ENCODE peak calls at places on chromosome 22, in nine cellular contexts. M is neural progenitor cell; K is right cardiac atrium; B is heart left ventricle; Q is naive thymus-derived CD4-positive, alpha-beta T cell; F is GM23338; U is sigmoid colon; O is CD8-positive, alpha-beta memory T cell; X is ovary. P is an unnamed sample.

GRCh38 chr22:34804588-34804987 is 261.4 kb upstream of the ISX start:
- DNase-seq in F (peak), K (no peak), Q (no peak), M (peak), O (no peak), B (no peak), X (no peak), U (no peak), P (no peak)

GRCh38 chr22:30371981-30372380 is 15.2 kb downstream of the CCDC157 start:
- DNase-seq in F (peak), B (no peak), U (no peak), X (no peak), Q (no peak), K (no peak), O (no peak), M (no peak), P (no peak)

GRCh38 chr22:29903371-29903770 is 20.4 kb downstream of the MTMR3 start:
- DNase-seq in M (no peak), K (no peak), X (no peak), Q (no peak), U (no peak), B (no peak), O (no peak), F (no peak), P (no peak)

GRCh38 chr22:29470159-29470855 is 9.7 kb upstream of the NEFH start:
- DNase-seq in Q (peak), B (peak), U (peak), M (peak), X (peak), K (peak), O (peak), F (peak), P (peak)

GRCh38 chr22:20777420-20778177 is 3.7 kb downstream of the SERPIND1 start:
- DNase-seq in U (no peak), O (no peak), F (no peak), M (no peak), X (no peak), B (no peak), K (no peak), Q (no peak), P (no peak)

GRCh38 chr22:44750481-44750880 is 1.9 kb upstream of the ARHGAP8 start:
- DNase-seq in U (no peak), K (no peak), O (no peak), Q (no peak), F (no peak), B (no peak), M (no peak), X (no peak), P (no peak)

GRCh38 chr22:20566420-20567260 is 59.2 kb downstream of the MED15 start:
- DNase-seq in F (no peak), Q (peak), B (peak), X (peak), M (no peak), K (peak), U (peak), O (peak), P (peak)

GRCh38 chr22:41925783-41926460 is 684 bp downstream of the TNFRSF13C start:
- DNase-seq in M (peak), K (peak), X (no peak), Q (peak), F (peak), O (peak), B (peak), U (no peak), P (peak)

GRCh38 chr22:32558681-32559355 is 84.2 kb downstream of the FBXO7 start:
- DNase-seq in F (no peak), O (no peak), U (peak), Q (no peak), B (no peak), X (no peak), M (no peak), K (peak), P (peak)

GRCh38 chr22:43642319-43642718 is 169.8 kb downstream of the EFCAB6 start:
- DNase-seq in Q (no peak), O (no peak), B (no peak), U (no peak), K (no peak), F (no peak), M (no peak), X (no peak), P (no peak)

GRCh38 chr22:18067548-18068341 is 10.0 kb upstream of the PEX26 start:
- DNase-seq in F (no peak), X (peak), U (no peak), Q (no peak), M (no peak), K (peak), O (no peak), B (no peak), P (no peak)

GRCh38 chr22:23538502-23538860 is 41.6 kb downstream of the IGLL1 start:
- DNase-seq in O (no peak), K (no peak), B (no peak), M (no peak), Q (no peak), X (peak), F (no peak), U (peak), P (no peak)

GRCh38 chr22:23565288-23565941 is 14.7 kb downstream of the IGLL1 start:
- DNase-seq in U (peak), Q (peak), B (no peak), F (peak), X (peak), O (no peak), M (peak), K (no peak), P (no peak)

GRCh38 chr22:47813661-47814060 is 1051.2 kb downstream of the TBC1D22A start:
- DNase-seq in X (no peak), Q (no peak), B (no peak), K (no peak), O (no peak), U (no peak), M (no peak), F (no peak), P (no peak)

GRCh38 chr22:21102659-21103267 is 57.0 kb downstream of the LRRC74B start:
- DNase-seq in O (peak), U (peak), F (peak), Q (peak), X (peak), B (peak), K (peak), M (peak), P (peak)

GRCh38 chr22:29810156-29810555 is 27.9 kb downstream of the ASCC2 start:
- DNase-seq in O (no peak), B (no peak), Q (no peak), F (no peak), X (no peak), U (no peak), M (no peak), K (no peak), P (no peak)

GRCh38 chr22:45493286-45493771 is 9.4 kb upstream of the FBLN1 start:
- DNase-seq in O (no peak), U (peak), B (no peak), X (peak), F (no peak), Q (no peak), K (peak), M (no peak), P (no peak)

GRCh38 chr22:23066200-23067022 is 3.9 kb upstream of the GNAZ start:
- DNase-seq in F (no peak), O (no peak), M (no peak), K (no peak), X (peak), U (peak), Q (no peak), B (peak), P (no peak)

GRCh38 chr22:24594569-24595120 is 1.8 kb upstream of the LRRC75B start:
- DNase-seq in K (peak), B (no peak), X (no peak), M (no peak), U (no peak), Q (no peak), O (no peak), F (no peak), P (no peak)

GRCh38 chr22:18063311-18063710 is 14.5 kb upstream of the PEX26 start:
- DNase-seq in U (no peak), B (no peak), O (no peak), K (no peak), Q (no peak), M (no peak), X (no peak), F (no peak), P (no peak)

GRCh38 chr22:30002861-30003489 is 77.3 kb upstream of the HORMAD2 start:
- DNase-seq in Q (no peak), F (no peak), U (no peak), O (no peak), M (no peak), B (no peak), X (no peak), K (no peak), P (no peak)

GRCh38 chr22:44822479-44822878 is 70.1 kb downstream of the ARHGAP8 start:
- DNase-seq in B (no peak), M (no peak), K (no peak), X (no peak), F (no peak), O (no peak), Q (no peak), U (peak), P (no peak)

GRCh38 chr22:28544431-28544868 is 135.2 kb downstream of the TTC28 start:
- DNase-seq in X (no peak), M (no peak), O (no peak), F (no peak), B (no peak), U (no peak), Q (no peak), K (no peak), P (no peak)

GRCh38 chr22:19598054-19598855 is 74.0 kb upstream of the CLDN5 start:
- DNase-seq in U (no peak), F (no peak), K (no peak), Q (peak), O (no peak), M (no peak), X (no peak), B (no peak), P (no peak)

GRCh38 chr22:28984482-28985158 is 77.0 kb downstream of the C22orf31 start:
- DNase-seq in B (no peak), X (no peak), F (no peak), K (no peak), Q (no peak), U (no peak), O (no peak), M (no peak), P (no peak)

GRCh38 chr22:44583076-44583760 is 85.2 kb upstream of the RTL6 start:
- DNase-seq in X (peak), U (peak), K (no peak), Q (no peak), B (peak), F (no peak), O (no peak), M (no peak), P (peak)

GRCh38 chr22:28741758-28742561 is at the start of the genes CHEK2 and HSCB:
- DNase-seq in F (peak), M (peak), B (peak), O (peak), U (peak), Q (peak), X (peak), K (peak), P (peak)

GRCh38 chr22:17436981-17437410 is 67.7 kb downstream of the CECR2 start:
- DNase-seq in O (no peak), U (no peak), X (no peak), B (no peak), K (peak), F (peak), Q (no peak), M (peak), P (no peak)

GRCh38 chr22:22506736-22507135 is 1.8 kb downstream of the ZNF280B start:
- DNase-seq in O (no peak), Q (no peak), K (no peak), U (no peak), X (no peak), F (no peak), M (no peak), B (no peak), P (no peak)

GRCh38 chr22:24697671-24698082 is 76.8 kb downstream of the PIWIL3 start:
- DNase-seq in X (no peak), F (no peak), U (no peak), O (no peak), Q (no peak), K (peak), M (no peak), B (no peak), P (peak)

GRCh38 chr22:48627203-48627602 is 1200.5 kb downstream of the BRD1 start:
- DNase-seq in M (peak), F (no peak), X (peak), O (no peak), B (peak), Q (no peak), K (peak), U (no peak), P (no peak)

GRCh38 chr22:42171417-42171816 is 40.8 kb upstream of the CYP2D6 start:
- DNase-seq in K (no peak), X (no peak), O (no peak), B (no peak), Q (no peak), F (no peak), M (no peak), U (no peak), P (no peak)

GRCh38 chr22:27474711-27475547 is 326.6 kb downstream of the MN1 start:
- DNase-seq in U (peak), K (no peak), O (no peak), B (no peak), Q (no peak), M (no peak), F (peak), X (peak), P (no peak)

GRCh38 chr22:43923191-43923590 is 414 bp upstream of the PNPLA3 start:
- DNase-seq in O (no peak), Q (peak), M (no peak), X (no peak), K (no peak), B (no peak), F (no peak), U (no peak), P (no peak)

GRCh38 chr22:20037419-20037818 is 16.5 kb downstream of the TANGO2 start:
- DNase-seq in U (no peak), Q (no peak), K (no peak), B (no peak), O (no peak), X (no peak), F (no peak), M (no peak), P (no peak)

GRCh38 chr22:20591660-20592310 is 84.4 kb downstream of the MED15 start:
- DNase-seq in B (no peak), M (peak), K (no peak), Q (no peak), O (no peak), F (peak), U (no peak), X (no peak), P (no peak)

GRCh38 chr22:27597703-27598444 is 203.7 kb downstream of the MN1 start:
- DNase-seq in Q (no peak), B (no peak), K (no peak), F (no peak), X (no peak), M (no peak), O (no peak), U (no peak), P (no peak)

GRCh38 chr22:19849800-19850481 is 4.7 kb downstream of the GNB1L start:
- DNase-seq in M (no peak), K (no peak), O (no peak), B (no peak), Q (no peak), F (no peak), U (peak), X (no peak), P (no peak)

GRCh38 chr22:18078329-18079041 is 695 bp downstream of the PEX26 start:
- DNase-seq in K (no peak), X (peak), U (no peak), M (no peak), F (peak), O (peak), Q (peak), B (no peak), P (no peak)

GRCh38 chr22:25760294-25760693 is 18.3 kb downstream of the MYO18B start:
- DNase-seq in O (no peak), Q (no peak), U (no peak), F (no peak), B (no peak), M (no peak), K (no peak), X (no peak), P (no peak)
- H3K27ac ChIP-seq in O (no peak), Q (no peak), U (no peak), F (no peak), B (peak), M (no peak), K (peak), X (no peak), P (peak)

GRCh38 chr22:50118557-50119168 is 28.9 kb downstream of the MOV10L1 start:
- DNase-seq in Q (no peak), U (peak), F (no peak), K (peak), O (no peak), X (peak), M (no peak), B (no peak), P (no peak)

GRCh38 chr22:50119169-50119767 is 29.5 kb downstream of the MOV10L1 start:
- DNase-seq in Q (no peak), F (no peak), K (no peak), B (no peak), U (peak), M (no peak), O (no peak), X (no peak), P (no peak)

GRCh38 chr22:50118129-50118528 is 28.3 kb downstream of the MOV10L1 start:
- DNase-seq in K (no peak), U (no peak), M (no peak), Q (no peak), B (no peak), X (no peak), F (no peak), O (no peak), P (no peak)

GRCh38 chr22:50115693-50116092 is 25.9 kb downstream of the MOV10L1 start:
- DNase-seq in Q (no peak), U (peak), X (peak), B (no peak), F (no peak), O (no peak), M (no peak), K (peak), P (no peak)

DNA sequence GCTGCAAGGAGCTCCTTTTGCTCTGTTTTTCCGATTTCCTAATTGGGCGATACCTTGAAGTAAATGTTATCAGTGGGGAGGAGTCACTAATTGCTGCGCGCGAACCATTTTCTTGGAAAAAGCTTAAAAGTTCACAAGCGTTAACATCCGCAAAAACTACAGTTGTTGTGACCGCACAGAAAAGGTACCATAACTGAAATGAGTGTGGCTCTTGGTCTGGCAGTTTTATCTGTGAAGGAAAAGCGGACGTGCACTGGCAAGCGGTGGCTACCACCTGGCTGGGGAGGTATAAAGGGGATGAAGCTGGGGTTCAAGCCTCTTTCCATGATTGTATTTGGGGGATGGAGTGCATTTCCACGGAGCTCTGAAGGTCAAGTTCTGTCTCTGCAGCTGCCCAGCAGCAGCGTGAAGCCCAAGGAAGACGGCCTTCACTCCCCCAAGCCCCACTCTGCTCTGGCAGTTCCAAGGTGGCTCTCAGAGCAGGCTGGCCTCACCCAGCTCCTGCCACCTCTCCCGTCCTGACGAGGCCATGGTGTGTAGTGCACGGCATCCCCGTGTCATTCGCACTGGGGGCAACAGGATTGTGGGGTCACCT is 27.5 kb downstream of the MOV10L1 start:
- DNase-seq in X (no peak), F (no peak), K (no peak), Q (no peak), U (no peak), O (no peak), B (no peak), M (no peak), P (no peak)
- H3K27ac ChIP-seq in X (no peak), F (no peak), K (no peak), Q (no peak), U (no peak), O (peak), B (no peak), M (no peak), P (no peak)

GRCh38 chr22:46593211-46593676 is 26.9 kb upstream of the GRAMD4 start:
- DNase-seq in B (no peak), Q (no peak), K (peak), U (peak), O (no peak), M (peak), F (no peak), X (no peak), P (no peak)
- H3K27ac ChIP-seq in B (peak), Q (no peak), K (peak), U (peak), O (no peak), M (no peak), F (no peak), X (no peak), P (peak)

GRCh38 chr22:35866646-35867045 is 149.0 kb downstream of the APOL5 start:
- DNase-seq in Q (no peak), O (no peak), X (no peak), K (no peak), U (no peak), B (no peak), F (no peak), M (peak), P (no peak)
- H3K27ac ChIP-seq in Q (no peak), O (no peak), X (peak), K (no peak), U (peak), B (peak), F (no peak), M (no peak), P (peak)

GRCh38 chr22:37234736-37235711 is 9.0 kb downstream of the RAC2 start:
- DNase-seq in O (no peak), U (no peak), K (no peak), F (no peak), M (no peak), B (no peak), X (peak), Q (no peak), P (no peak)
- H3K27ac ChIP-seq in O (peak), U (no peak), K (no peak), F (no peak), M (no peak), B (no peak), X (no peak), Q (peak), P (no peak)

DNA sequence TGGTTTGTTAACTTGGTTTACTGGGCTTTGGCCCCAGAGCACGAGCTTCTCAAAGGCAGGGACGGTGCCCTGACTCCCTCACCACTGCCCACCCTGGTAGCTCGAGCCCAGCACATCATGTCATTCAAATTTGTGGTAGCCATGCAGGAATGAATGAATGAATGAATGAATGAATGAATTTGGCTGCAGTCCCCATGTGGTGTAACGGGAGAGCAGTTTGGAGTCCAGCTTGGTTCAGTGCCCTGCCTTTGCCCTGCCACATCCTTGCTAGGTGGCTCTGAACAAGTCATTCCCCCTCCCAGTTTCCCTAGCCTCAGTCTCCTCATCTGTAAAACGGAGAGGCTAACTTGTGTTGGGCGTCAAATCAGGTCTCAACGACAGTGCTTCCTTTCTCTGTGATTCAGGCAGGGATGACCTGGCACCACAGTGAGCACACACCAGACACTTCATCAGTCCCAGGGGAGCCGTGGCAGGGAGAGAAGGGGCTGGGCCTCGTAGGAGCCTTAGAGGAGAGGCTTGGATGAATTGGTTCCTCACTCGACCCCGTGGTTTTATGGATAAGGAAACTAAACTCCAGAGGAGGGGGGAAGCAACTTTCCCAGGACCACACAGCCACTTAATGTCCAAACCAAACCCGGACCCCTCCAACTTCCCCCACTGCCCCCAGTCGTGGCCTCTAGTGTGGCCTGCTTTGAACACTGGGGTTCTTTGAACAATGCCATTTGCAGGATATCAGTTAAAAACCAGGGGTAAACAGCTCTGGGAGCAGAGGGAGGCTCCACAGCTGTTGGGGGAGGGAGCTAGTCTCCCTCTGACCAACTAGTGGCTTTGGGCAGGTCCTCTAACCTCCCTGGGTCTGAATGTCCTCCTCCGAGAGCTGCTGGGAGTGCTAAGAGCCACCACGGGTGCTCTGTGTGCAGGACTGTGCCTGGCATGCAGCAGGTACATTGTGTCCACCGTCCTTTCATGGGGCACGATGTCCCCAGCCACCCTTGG is 86.2 kb downstream of the CACNA1I start:
- DNase-seq in M (no peak), U (no peak), X (no peak), B (no peak), F (no peak), K (peak), Q (no peak), O (no peak), P (no peak)
- H3K27ac ChIP-seq in M (no peak), U (no peak), X (no peak), B (no peak), F (no peak), K (no peak), Q (peak), O (no peak), P (no peak)

GRCh38 chr22:49915610-49916009 is 2.6 kb downstream of the ALG12 start:
- DNase-seq in Q (no peak), M (peak), O (no peak), X (no peak), F (peak), K (peak), B (no peak), U (no peak), P (no peak)
- H3K27ac ChIP-seq in Q (no peak), M (no peak), O (no peak), X (no peak), F (no peak), K (no peak), B (no peak), U (no peak), P (no peak)

GRCh38 chr22:33620085-33620484 is 300.2 kb downstream of the LARGE1 start:
- DNase-seq in F (no peak), X (no peak), M (no peak), U (no peak), O (no peak), Q (no peak), K (no peak), B (no peak), P (no peak)
- H3K27ac ChIP-seq in F (no peak), X (no peak), M (no peak), U (no peak), O (no peak), Q (no peak), K (no peak), B (no peak), P (no peak)